ENCODE peak calls at places on chromosomes 1 and 21, in eight cellular contexts. O is HT-29; S is cardiac muscle cell; U is T follicular helper cell; T is A673; X is KBM-7; Q is GM13977; W is stimulated activated CD4-positive, alpha-beta T cell treated with anti-CD3 and anti-CD28 coated beads, Interleukin-2, amount 100 ng/mL, for 48 hours. B is an unnamed sample.

GRCh38 chr1:77888071-77888428 is 374 bp upstream of the NEXN start:
- DNase-seq in O (no peak), Q (no peak), X (peak; percentile 71), U (no peak), W (no peak), T (no peak), S (peak; percentile 95), B (no peak)

GRCh38 chr1:147821883-147822282 is 61.5 kb upstream of the GJA5 start:
- DNase-seq in W (no peak), U (no peak), S (peak; percentile 80), X (no peak), O (no peak), Q (no peak), T (no peak), B (no peak)

GRCh38 chr1:113991467-113991997 is 12.3 kb downstream of the OLFML3 start:
- DNase-seq in U (no peak), T (no peak), Q (no peak), S (no peak), W (no peak), O (no peak), X (no peak), B (no peak)

GRCh38 chr1:18920931-18921330 is 18.6 kb upstream of the ALDH4A1 start:
- DNase-seq in U (no peak), Q (no peak), W (no peak), S (no peak), T (no peak), O (no peak), X (no peak), B (no peak)

GRCh38 chr1:225299624-225300023 is 128.2 kb downstream of the LBR start:
- DNase-seq in X (no peak), S (no peak), Q (no peak), O (no peak), T (no peak), W (no peak), U (no peak), B (no peak)

GRCh38 chr1:153390938-153391710 is at the start of gene S100A8:
- DNase-seq in U (no peak), Q (no peak), S (peak; percentile 29), O (no peak), W (no peak), T (no peak), X (no peak), B (no peak)

GRCh38 chr1:24391882-24392603 is 21.5 kb downstream of the STPG1 start:
- DNase-seq in W (peak; percentile 40), Q (peak; percentile 75), X (peak; percentile 72), U (peak; percentile 38), S (peak; percentile 66), T (peak; percentile 75), O (peak; percentile 84), B (peak; percentile 13)

GRCh38 chr1:39721664-39722063 is 17.0 kb upstream of the PPIE start:
- DNase-seq in T (no peak), U (no peak), Q (no peak), O (no peak), W (no peak), X (no peak), S (no peak), B (no peak)

GRCh38 chr21:46562964-46563607 is 41.8 kb downstream of the S100B start:
- DNase-seq in T (no peak), Q (no peak), X (no peak), S (no peak), O (no peak), U (no peak), W (no peak), B (no peak)

GRCh38 chr1:151905070-151905442 is 4.3 kb downstream of the THEM4 start:
- DNase-seq in S (peak; percentile 62), O (no peak), X (peak; percentile 41), U (peak; percentile 36), W (peak; percentile 44), T (no peak), Q (no peak), B (peak; percentile 21)

GRCh38 chr1:64933296-64934070 is 32.9 kb downstream of the JAK1 start:
- DNase-seq in W (no peak), T (peak; percentile 54), X (peak; percentile 65), O (no peak), Q (peak; percentile 17), S (peak; percentile 94), U (no peak), B (no peak)

GRCh38 chr1:58162952-58163550 is 383.5 kb downstream of the OMA1 start:
- DNase-seq in U (no peak), T (peak; percentile 87), W (no peak), O (peak; percentile 66), S (peak; percentile 73), Q (no peak), X (peak; percentile 44), B (no peak)

GRCh38 chr1:187630653-187631380 is 802.1 kb downstream of the PLA2G4A start:
- DNase-seq in O (no peak), Q (no peak), X (no peak), U (no peak), T (no peak), S (no peak), W (no peak), B (no peak)

GRCh38 chr1:74937176-74937575 is 197.0 kb upstream of the LHX8 start:
- DNase-seq in U (no peak), O (no peak), Q (no peak), S (no peak), W (no peak), X (no peak), T (no peak), B (no peak)

GRCh38 chr21:33684923-33685560 is 42.7 kb downstream of the ITSN1 start:
- DNase-seq in O (no peak), S (peak; percentile 46), U (no peak), T (no peak), W (no peak), Q (no peak), X (no peak), B (no peak)

GRCh38 chr1:106063510-106063909 is 993.0 kb upstream of the PRMT6 start:
- DNase-seq in Q (no peak), O (no peak), S (no peak), T (peak; percentile 48), W (no peak), U (no peak), X (no peak), B (no peak)

GRCh38 chr1:182595641-182596240 is 6.7 kb upstream of the RNASEL start:
- DNase-seq in T (peak; percentile 76), Q (peak; percentile 60), S (peak; percentile 83), X (peak; percentile 59), U (peak; percentile 40), W (peak; percentile 73), O (peak; percentile 70), B (peak; percentile 53)

GRCh38 chr1:36094621-36095061 is 5.9 kb downstream of the ADPRS start:
- DNase-seq in T (no peak), W (no peak), U (no peak), S (no peak), X (no peak), Q (no peak), O (no peak), B (no peak)